ENCODE peak calls at places on chromosomes 12 and 14, in eight cellular contexts. L is COR-L47; C is cardiac muscle cell; P is KG1; V is HCEC 1CT; H is stimulated activated CD4-positive, alpha-beta T cell treated with anti-CD3 and anti-CD28 coated beads, Interleukin-1b, Interleukin-23, amount 100 ng/mL, for 48 hours; R is NCI-H1092 treated with DMSO at 0.1 percent for 48 hours; F is NCI-H1417 treated with DMSO at 0.1 percent for 48 hours. N is an unnamed sample.

GRCh38 chr12:65524666-65525065 is 246.2 kb downstream of the MSRB3 start:
- DNase-seq in L (no peak), C (no peak), P (no peak), V (peak; percentile 76), H (no peak), R (no peak), F (no peak), N (peak; percentile 89)

GRCh38 chr12:116136340-116136739 is 141.2 kb downstream of the MED13L start:
- DNase-seq in L (no peak), C (no peak), P (no peak), V (peak; percentile 75), H (no peak), R (no peak), F (no peak), N (peak; percentile 85)

GRCh38 chr14:101225116-101225728 is 321.7 kb upstream of the RTL1 start:
- DNase-seq in L (no peak), C (no peak), P (no peak), V (no peak), H (no peak), R (peak; percentile 35), F (no peak), N (no peak)

GRCh38 chr12:51549637-51550036 is 41.4 kb upstream of the SCN8A start:
- DNase-seq in L (peak; percentile 60), C (no peak), P (no peak), V (peak; percentile 11), H (no peak), R (peak; percentile 26), F (no peak), N (peak; percentile 15)

GRCh38 chr12:67161322-67161918 is 107.7 kb upstream of the CAND1 start:
- DNase-seq in L (no peak), C (peak; percentile 28), P (peak; percentile 4), V (peak; percentile 6), H (peak; percentile 16), R (no peak), F (no peak), N (peak; percentile 39)

GRCh38 chr14:93709249-93709648 is 79.0 kb downstream of the PRIMA1 start:
- DNase-seq in L (no peak), C (no peak), P (no peak), V (no peak), H (no peak), R (no peak), F (no peak), N (no peak)

GRCh38 chr14:94377866-94378470 is 10.4 kb downstream of the SERPINA1 start:
- DNase-seq in L (no peak), C (no peak), P (no peak), V (no peak), H (no peak), R (no peak), F (no peak), N (no peak)

GRCh38 chr12:93370947-93371346 is 6.8 kb upstream of the NUDT4 start:
- DNase-seq in L (no peak), C (no peak), P (no peak), V (no peak), H (no peak), R (no peak), F (no peak), N (no peak)

GRCh38 chr14:91228112-91229004 is 16.1 kb downstream of the GPR68 start:
- DNase-seq in L (no peak), C (no peak), P (no peak), V (peak; percentile 73), H (peak; percentile 94), R (no peak), F (no peak), N (peak; percentile 84)

GRCh38 chr12:51751657-51752056 is 96.9 kb downstream of the FIGNL2 start:
- DNase-seq in L (no peak), C (no peak), P (no peak), V (no peak), H (no peak), R (no peak), F (no peak), N (peak; percentile 11)

GRCh38 chr12:109626378-109627115 is 53.0 kb downstream of the MVK start:
- DNase-seq in L (peak; percentile 36), C (no peak), P (no peak), V (no peak), H (no peak), R (no peak), F (no peak), N (no peak)

GRCh38 chr12:93154096-93154728 is 223.5 kb upstream of the NUDT4 start:
- DNase-seq in L (no peak), C (no peak), P (no peak), V (no peak), H (no peak), R (no peak), F (no peak), N (no peak)

N was measured in IMR-90.